ENCODE peak calls at places on chromosomes 13 and 19, in ten cellular contexts. M is coronary artery; Y is mucosa of descending colon; C is SK-N-SH; K is choroid plexus epithelial cell; S is psoas muscle; V is thoracic aorta; E is heart left ventricle; H is CD8-positive, alpha-beta T cell; N is neural progenitor cell. F is an unnamed sample.

GRCh38 chr13:98144501-98145350 is 1.8 kb downstream of the FARP1 start:
- DNase-seq in M (no peak), K (peak; percentile 63), Y (peak; percentile 37), V (no peak), S (no peak), E (no peak), C (peak; percentile 34), H (no peak), N (peak; percentile 81), F (peak; percentile 45)

GRCh38 chr13:41562083-41562482 is 104.7 kb downstream of the RGCC start:
- DNase-seq in S (peak; percentile 80), E (peak; percentile 67), H (no peak), N (no peak), K (peak; percentile 97), M (no peak), Y (no peak), C (no peak), V (no peak), F (peak; percentile 70)

GRCh38 chr19:14061751-14062557 is at the start of gene PALM3:
- DNase-seq in H (no peak), E (no peak), N (no peak), S (no peak), Y (peak; percentile 57), V (no peak), M (no peak), K (no peak), C (peak; percentile 14), F (no peak)

GRCh38 chr13:56586966-56587365 is 553.8 kb upstream of the PRR20A start:
- DNase-seq in C (no peak), E (no peak), V (no peak), S (no peak), N (no peak), Y (no peak), K (no peak), H (no peak), M (no peak), F (no peak)

GRCh38 chr19:35013047-35013819 is 13.1 kb downstream of the GRAMD1A start:
- DNase-seq in N (peak; percentile 76), C (peak; percentile 94), Y (peak; percentile 88), H (peak; percentile 89), V (peak; percentile 46), K (peak; percentile 79), S (peak; percentile 86), M (peak; percentile 75), E (peak; percentile 79), F (peak; percentile 62)

GRCh38 chr13:39597828-39598227 is 5.2 kb downstream of the LHFPL6 start:
- DNase-seq in H (no peak), Y (no peak), S (no peak), M (no peak), V (no peak), E (no peak), C (no peak), K (peak; percentile 76), N (no peak), F (peak; percentile 58)

GRCh38 chr13:113730831-113731191 is 28.2 kb upstream of the TMEM255B start:
- DNase-seq in E (no peak), V (no peak), H (no peak), S (no peak), N (no peak), Y (no peak), M (no peak), C (no peak), K (no peak), F (no peak)

GRCh38 chr19:37930416-37930815 is 23.4 kb downstream of the SIPA1L3 start:
- DNase-seq in M (no peak), C (no peak), Y (no peak), H (no peak), N (no peak), K (peak; percentile 64), V (no peak), E (no peak), S (no peak), F (peak; percentile 38)

GRCh38 chr13:45707701-45708100 is 5.6 kb downstream of the CBY2 start:
- DNase-seq in V (no peak), C (no peak), Y (no peak), N (no peak), E (no peak), S (no peak), M (no peak), H (no peak), K (no peak), F (no peak)

GRCh38 chr19:56133858-56134654 is 7.0 kb upstream of the ZNF444 start:
- DNase-seq in Y (no peak), C (no peak), M (no peak), V (no peak), K (no peak), E (no peak), H (no peak), S (no peak), N (no peak), F (no peak)

GRCh38 chr19:38877781-38878574 is at the start of gene RINL:
- DNase-seq in C (peak; percentile 49), H (peak; percentile 71), E (peak; percentile 26), S (peak; percentile 50), N (no peak), M (no peak), V (no peak), K (no peak), Y (peak; percentile 65), F (no peak)

GRCh38 chr19:47749326-47749725 is 4.0 kb downstream of the NOP53 start:
- DNase-seq in Y (no peak), N (no peak), V (no peak), E (no peak), K (no peak), S (no peak), C (no peak), M (no peak), H (no peak), F (no peak)

GRCh38 chr13:36163303-36163702 is 32.1 kb upstream of the DCLK1 start:
- DNase-seq in M (no peak), Y (no peak), E (no peak), N (no peak), S (no peak), H (no peak), V (no peak), K (no peak), C (no peak), F (peak; percentile 61)

GRCh38 chr19:18790566-18791314 is at the start of gene COMP:
- DNase-seq in Y (no peak), N (peak; percentile 45), H (no peak), V (no peak), C (no peak), M (no peak), S (no peak), E (no peak), K (no peak), F (no peak)

GRCh38 chr19:43316591-43317319 is 36.7 kb upstream of the CD177 start:
- DNase-seq in H (no peak), Y (no peak), N (peak; percentile 91), V (no peak), K (peak; percentile 34), M (no peak), E (no peak), C (peak; percentile 44), S (no peak), F (peak; percentile 53)

GRCh38 chr19:48477696-48478338 is 8.6 kb downstream of the CYTH2 start:
- DNase-seq in M (no peak), C (peak; percentile 30), E (no peak), V (no peak), N (no peak), S (peak; percentile 34), H (no peak), Y (no peak), K (no peak), F (no peak)

GRCh38 chr13:30618938-30619289 is 1.2 kb downstream of the USPL1 start:
- DNase-seq in M (no peak), E (no peak), K (peak; percentile 11), C (no peak), N (no peak), V (no peak), H (no peak), S (no peak), Y (no peak), F (no peak)
- H3K4me3 ChIP-seq in M (peak overlapping the region; percentile 92), E (peak overlapping the region; percentile 76), K (peak overlapping the region; percentile 79), C (peak overlapping the region; percentile 96), N (peak overlapping the region; percentile 72), V (peak overlapping the region; percentile 96), H (peak overlapping the region; percentile 78), S (peak overlapping the region; percentile 88), Y (no peak overlapping the region), F (peak overlapping the region; percentile 97)

GRCh38 chr13:110444226-110444653 is 117.3 kb downstream of the RAB20 start:
- DNase-seq in H (no peak), C (no peak), E (no peak), N (no peak), M (no peak), V (no peak), Y (no peak), S (no peak), K (peak; percentile 89), F (peak; percentile 61)
- TF ChIP-seq CTCF in H (no peak), C (no peak), E (peak; percentile 44), N (no peak), M (peak; percentile 15), V (no peak), Y (no peak), S (no peak), K (peak; percentile 74), F (peak; percentile 41)

DNA sequence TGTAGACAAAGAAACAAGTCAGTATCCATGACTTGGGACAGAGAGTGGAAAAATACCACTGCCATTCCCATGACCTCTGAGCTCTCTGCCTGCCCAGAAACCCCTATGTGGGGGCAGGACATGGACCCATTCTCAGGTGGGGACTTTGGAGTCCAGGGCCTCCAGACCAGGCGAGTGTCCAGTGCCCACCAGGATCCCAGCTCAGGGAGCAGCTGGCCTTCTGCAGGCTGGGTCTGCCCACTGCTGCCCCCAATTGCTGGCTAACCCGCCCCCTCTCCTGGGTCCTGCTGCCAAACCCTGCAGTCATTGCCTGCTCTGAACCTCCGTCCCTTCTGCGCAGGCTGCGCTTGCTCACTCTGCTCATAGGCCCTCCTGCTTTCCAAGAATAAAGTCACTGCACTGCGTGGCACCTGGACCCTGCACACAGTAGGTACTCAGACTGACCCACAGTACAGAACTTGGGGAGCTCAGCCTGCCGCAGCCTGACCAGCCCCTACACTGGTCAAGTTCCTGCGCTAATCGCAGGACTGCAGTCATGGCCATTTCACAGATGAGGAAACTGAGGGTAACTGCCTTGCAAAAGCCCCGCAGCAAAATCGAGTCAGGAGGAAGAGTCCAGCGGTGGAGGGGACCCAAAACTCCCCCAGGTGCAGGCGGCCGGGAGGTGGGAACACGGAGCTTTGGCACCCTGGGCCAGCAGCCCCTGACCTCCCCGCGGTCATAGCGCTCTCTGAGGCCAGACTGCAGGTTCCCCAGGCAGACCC is 774 bp downstream of the SLC7A10 start:
- DNase-seq in Y (no peak), E (no peak), C (no peak), K (no peak), H (no peak), N (no peak), M (no peak), S (peak; percentile 46), V (no peak), F (no peak)
- H3K4me3 ChIP-seq in Y (no peak overlapping the region), E (no peak overlapping the region), C (no peak overlapping the region), K (no peak overlapping the region), H (no peak overlapping the region), N (peak overlapping the region; percentile 45), M (peak overlapping the region; percentile 58), S (peak overlapping the region; percentile 13), V (peak overlapping the region; percentile 25), F (no peak overlapping the region)

GRCh38 chr19:4206818-4207484 is 22.4 kb upstream of the EBI3 start:
- DNase-seq in V (no peak), Y (no peak), K (peak; percentile 71), H (no peak), M (no peak), N (no peak), S (no peak), E (no peak), C (no peak), F (peak; percentile 50)
- TF ChIP-seq CTCF in V (no peak), Y (no peak), K (peak; percentile 58), H (no peak), M (no peak), N (peak; percentile 21), S (no peak), E (no peak), C (peak; percentile 53), F (peak; percentile 43)

F was measured in fibroblast of the aortic adventitia.